ENCODE peak calls at places on chromosomes 13 and 19, in seven cellular contexts. W, S, B, V, F, H and L are unnamed samples.

GRCh38 chr13:99823961-99824360 is 147.6 kb downstream of the ZIC5 start:
- DNase-seq in S (no peak), F (no peak), W (no peak), V (no peak), B (no peak), H (no peak), L (no peak)

GRCh38 chr13:41614671-41615519 is 157.5 kb downstream of the RGCC start:
- DNase-seq in W (no peak), S (no peak), B (peak), F (no peak), V (no peak), H (no peak), L (no peak)

GRCh38 chr13:69168436-69168835 is 939.2 kb upstream of the ATXN8OS start:
- DNase-seq in H (no peak), S (no peak), B (no peak), F (no peak), W (no peak), V (no peak), L (no peak)

GRCh38 chr13:34657716-34658115 is 284.4 kb upstream of the NBEA start:
- DNase-seq in H (no peak), F (no peak), W (no peak), V (peak), S (no peak), B (no peak), L (peak)

GRCh38 chr13:59750860-59751259 is 412.9 kb downstream of the DIAPH3 start:
- DNase-seq in S (peak), H (no peak), V (peak), W (no peak), F (no peak), B (no peak), L (no peak)

GRCh38 chr13:113646921-113647340 is 11.1 kb downstream of the ATP4B start:
- DNase-seq in B (no peak), V (no peak), H (no peak), W (no peak), S (no peak), F (no peak), L (no peak)

GRCh38 chr19:40162104-40162503 is 29.1 kb upstream of the MAP3K10 start:
- DNase-seq in B (no peak), W (no peak), S (no peak), H (no peak), F (no peak), V (no peak), L (no peak)

GRCh38 chr19:40907968-40908735 is 26.1 kb upstream of the CYP2A7 start:
- DNase-seq in F (peak), W (no peak), B (peak), S (peak), V (no peak), H (peak), L (no peak)

GRCh38 chr19:47447470-47448359 is 24.0 kb downstream of the SLC8A2 start:
- DNase-seq in H (peak), V (no peak), F (no peak), S (peak), W (no peak), B (no peak), L (no peak)

GRCh38 chr13:73938375-73939070 is 195.7 kb downstream of the KLF12 start:
- DNase-seq in B (no peak), W (no peak), H (no peak), F (no peak), S (no peak), V (peak), L (peak)

GRCh38 chr19:38691938-38692457 is 44.5 kb downstream of the ACTN4 start:
- DNase-seq in H (no peak), S (no peak), B (no peak), W (peak), V (peak), F (no peak), L (no peak)

GRCh38 chr19:38661996-38662395 is 14.5 kb downstream of the ACTN4 start:
- DNase-seq in H (no peak), S (no peak), W (no peak), F (no peak), V (no peak), B (no peak), L (peak)

GRCh38 chr13:111948811-111949210 is 118.1 kb upstream of the SOX1 start:
- DNase-seq in B (no peak), H (no peak), V (no peak), F (no peak), S (no peak), W (peak), L (no peak)

GRCh38 chr13:114151031-114151430 is 18.6 kb upstream of the RASA3 start:
- DNase-seq in F (no peak), S (no peak), W (no peak), B (no peak), V (no peak), H (no peak), L (no peak)

GRCh38 chr13:40383922-40384321 is 282.5 kb downstream of the FOXO1 start:
- DNase-seq in S (no peak), H (no peak), V (no peak), W (no peak), B (no peak), F (no peak), L (no peak)

GRCh38 chr13:91133941-91134772 is 213.3 kb upstream of the MIR17HG start:
- DNase-seq in W (no peak), B (peak), V (peak), S (peak), H (no peak), F (no peak), L (peak)

GRCh38 chr13:110030394-110030928 is 244.1 kb upstream of the IRS2 start:
- DNase-seq in H (no peak), F (no peak), B (no peak), V (no peak), S (no peak), W (no peak), L (no peak)

GRCh38 chr13:98847780-98848179 is 95.3 kb upstream of the SLC15A1 start:
- DNase-seq in B (no peak), F (no peak), W (no peak), V (no peak), S (peak), H (no peak), L (no peak)

GRCh38 chr13:20826810-20827560 is 53.2 kb upstream of the EEF1AKMT1 start:
- DNase-seq in V (no peak), B (no peak), H (no peak), S (no peak), W (no peak), F (no peak), L (no peak)

GRCh38 chr19:41386442-41386841 is 10.1 kb downstream of the TMEM91 start:
- DNase-seq in V (no peak), H (no peak), B (no peak), S (no peak), W (no peak), F (no peak), L (no peak)

GRCh38 chr19:29526730-29527499 is 1.1 kb downstream of the VSTM2B start:
- DNase-seq in W (no peak), F (no peak), V (no peak), S (peak), B (no peak), H (no peak), L (no peak)

GRCh38 chr19:6925801-6926751 is 38.7 kb downstream of the ADGRE1 start:
- DNase-seq in V (no peak), S (no peak), B (no peak), H (no peak), W (no peak), F (no peak), L (no peak)

GRCh38 chr13:60441761-60442160 is 44.7 kb downstream of the TDRD3 start:
- DNase-seq in F (no peak), V (no peak), S (no peak), B (no peak), W (no peak), H (no peak), L (no peak)

GRCh38 chr13:90104764-90105163 is 1242.7 kb upstream of the MIR17HG start:
- DNase-seq in V (no peak), B (no peak), W (no peak), H (no peak), F (no peak), S (no peak), L (no peak)

GRCh38 chr19:1767464-1767933 is 14.2 kb downstream of the ONECUT3 start:
- DNase-seq in B (peak), W (no peak), F (peak), V (no peak), S (peak), H (peak), L (no peak)

GRCh38 chr19:42466521-42467436 is 24.0 kb upstream of the CXCL17 start:
- DNase-seq in H (no peak), W (no peak), B (no peak), V (no peak), F (no peak), S (no peak), L (no peak)

GRCh38 chr19:10968527-10969081 is 7.8 kb downstream of the SMARCA4 start:
- DNase-seq in S (no peak), H (no peak), V (no peak), B (no peak), W (no peak), F (no peak), L (no peak)
- H3K27ac ChIP-seq in S (no peak), H (no peak), V (peak), B (no peak), W (no peak), F (no peak), L (no peak)

GRCh38 chr13:48545608-48546007 is 12.7 kb upstream of the RCBTB2 start:
- DNase-seq in H (no peak), V (no peak), B (no peak), W (no peak), F (no peak), S (no peak), L (no peak)

GRCh38 chr13:48547663-48548092 is 14.8 kb upstream of the RCBTB2 start:
- DNase-seq in S (no peak), F (no peak), V (no peak), W (no peak), B (no peak), H (no peak), L (no peak)

GRCh38 chr13:48542138-48542537 is 9.3 kb upstream of the RCBTB2 start:
- DNase-seq in V (no peak), B (no peak), S (no peak), W (no peak), H (no peak), F (no peak), L (no peak)

GRCh38 chr13:48539550-48539949 is 6.7 kb upstream of the RCBTB2 start:
- DNase-seq in H (no peak), F (no peak), B (no peak), S (no peak), W (no peak), V (no peak), L (no peak)

GRCh38 chr13:48542581-48543341 is 9.9 kb upstream of the RCBTB2 start:
- DNase-seq in H (no peak), F (no peak), S (peak), V (no peak), B (peak), W (peak), L (no peak)
- H3K27ac ChIP-seq in H (no peak), F (no peak), S (no peak), V (no peak), B (peak), W (peak), L (no peak)

DNA sequence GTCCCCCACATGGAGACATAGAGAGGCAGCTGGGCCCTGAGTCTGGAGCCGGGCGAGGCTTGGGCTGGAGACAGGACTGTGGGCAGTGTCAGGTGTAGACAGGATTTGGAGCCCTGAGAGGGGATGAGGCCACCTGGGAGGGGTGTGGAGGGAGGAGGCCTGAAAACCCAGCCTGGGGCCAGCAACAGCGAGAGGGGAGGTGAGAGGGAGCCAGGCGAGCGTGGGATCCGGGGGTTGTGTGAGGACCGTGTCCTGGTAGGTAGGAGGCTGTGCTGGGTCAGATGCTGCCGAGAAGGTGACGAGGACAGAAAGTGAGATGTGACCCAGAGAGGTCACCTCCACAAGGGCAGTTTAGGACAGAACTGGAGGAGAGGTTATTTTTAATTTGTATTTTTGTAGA is 7.4 kb downstream of the MPND start:
- DNase-seq in F (no peak), W (no peak), H (no peak), B (no peak), S (no peak), V (no peak), L (no peak)
- H3K27ac ChIP-seq in F (no peak), W (no peak), H (no peak), B (no peak), S (no peak), V (no peak), L (no peak)

GRCh38 chr13:78960881-78961280 is 301.9 kb upstream of the OBI1 start:
- DNase-seq in B (no peak), S (no peak), V (no peak), H (no peak), F (no peak), W (no peak), L (no peak)
- H3K27ac ChIP-seq in B (no peak), S (no peak), V (no peak), H (no peak), F (no peak), W (no peak), L (no peak)

DNA sequence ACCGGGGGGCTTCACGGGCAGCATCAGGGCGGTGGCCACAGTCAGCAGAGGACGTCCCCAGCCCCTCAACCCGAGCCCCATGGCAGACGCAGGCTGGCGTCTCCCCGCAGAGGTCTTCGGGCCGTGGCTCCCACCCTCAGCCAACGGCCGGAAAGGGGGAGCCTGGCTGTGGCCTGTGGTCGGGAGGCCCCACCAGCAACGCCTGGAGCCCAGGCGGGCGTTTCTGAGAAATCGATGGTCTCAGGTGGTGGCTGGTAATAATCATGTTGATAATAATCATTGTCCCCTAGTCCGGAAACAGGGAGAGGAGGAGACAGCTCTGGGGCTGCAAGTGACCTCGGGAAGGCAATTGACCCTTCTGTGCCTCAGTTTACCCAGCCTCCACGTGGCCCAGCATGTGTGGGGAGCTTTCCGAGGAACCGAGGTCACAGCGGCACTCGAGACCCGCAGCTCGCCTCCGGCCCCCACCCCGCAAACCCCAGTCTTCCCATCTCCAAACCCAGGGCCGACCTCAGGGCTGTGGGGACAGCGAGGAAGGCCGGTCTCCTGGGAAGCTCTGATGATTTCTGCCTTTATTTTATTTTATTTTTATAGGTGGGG is at the start of gene PRSS57:
- DNase-seq in W (no peak), H (no peak), V (no peak), F (no peak), B (no peak), S (no peak), L (no peak)
- H3K27ac ChIP-seq in W (no peak), H (no peak), V (no peak), F (no peak), B (no peak), S (no peak), L (no peak)